ENCODE peak calls at places on chromosomes 16 and 17, in seven cellular contexts. V, F, S, H, U, T and X are unnamed samples.

GRCh38 chr16:67441907-67442306 is 11.0 kb downstream of the HSD11B2 start:
- DNase-seq in V (no peak), U (no peak), S (no peak), H (no peak), T (no peak), F (no peak), X (no peak)

GRCh38 chr17:47810200-47810821 is 11.3 kb downstream of the OSBPL7 start:
- DNase-seq in S (no peak), T (peak), U (no peak), F (peak), H (no peak), V (peak), X (peak)

GRCh38 chr16:89712476-89712805 is 8.3 kb downstream of the VPS9D1 start:
- DNase-seq in V (no peak), S (no peak), T (no peak), F (no peak), U (no peak), H (no peak), X (peak)

GRCh38 chr17:27408891-27409290 is 47.4 kb upstream of the KSR1 start:
- DNase-seq in S (no peak), T (peak), V (no peak), U (no peak), F (no peak), H (no peak), X (peak)

GRCh38 chr16:19517424-19518089 is 4.3 kb downstream of the GDE1 start:
- DNase-seq in S (no peak), T (peak), F (no peak), V (no peak), U (no peak), H (no peak), X (peak)

GRCh38 chr17:75531724-75532090 is 6.2 kb downstream of the LLGL2 start:
- DNase-seq in S (no peak), F (no peak), U (no peak), V (no peak), T (peak), H (no peak), X (no peak)

GRCh38 chr17:63156986-63157385 is 191.0 kb downstream of the TANC2 start:
- DNase-seq in F (no peak), H (no peak), U (no peak), T (no peak), V (no peak), S (no peak), X (no peak)

GRCh38 chr17:57880086-57880456 is 30.2 kb upstream of the MRPS23 start:
- DNase-seq in T (no peak), H (no peak), F (no peak), V (no peak), U (no peak), S (peak), X (no peak)

GRCh38 chr16:69921125-69921524 is 30.0 kb upstream of the CLEC18A start:
- DNase-seq in F (no peak), T (no peak), V (no peak), S (no peak), H (no peak), U (no peak), X (peak)

GRCh38 chr16:28140788-28141618 is 70.8 kb downstream of the XPO6 start:
- DNase-seq in U (no peak), S (peak), H (no peak), F (no peak), T (no peak), V (no peak), X (no peak)

GRCh38 chr16:87086575-87086974 is 230.6 kb downstream of the C16orf95 start:
- DNase-seq in U (no peak), F (no peak), V (no peak), T (peak), S (no peak), H (no peak), X (peak)